ENCODE peak calls at places on chromosomes 13 and 19, in eight cellular contexts. Y is lower leg skin, J is fibroblast of pulmonary artery, L is mesendoderm, M is PC-3, O is AG10803, W is A549, P is heart right ventricle. Z is an unnamed sample.

GRCh38 chr19:15418112-15418587 is 638 bp downstream of the AKAP8L start:
- DNase-seq in Y (no peak), J (peak), W (peak), O (peak), L (peak), M (peak), P (peak), Z (peak)

GRCh38 chr19:53775524-53775923 is 48.6 kb downstream of the NLRP12 start:
- DNase-seq in W (no peak), M (no peak), J (no peak), O (no peak), L (no peak), P (no peak), Y (no peak), Z (no peak)

GRCh38 chr13:32284927-32285632 is 30.1 kb downstream of the ZAR1L start:
- DNase-seq in L (peak), M (peak), Y (no peak), O (peak), P (peak), W (no peak), J (peak), Z (peak)

GRCh38 chr13:97982286-97982685 is 28.8 kb downstream of the IPO5 start:
- DNase-seq in W (no peak), L (no peak), Y (no peak), P (no peak), M (no peak), O (peak), J (peak), Z (peak)

GRCh38 chr19:30115947-30116346 is 173.9 kb downstream of the URI1 start:
- DNase-seq in J (no peak), O (no peak), L (no peak), Y (no peak), P (no peak), W (no peak), M (no peak), Z (no peak)

GRCh38 chr19:45340232-45340898 is at the start of gene KLC3:
- DNase-seq in P (no peak), Y (no peak), M (peak), L (peak), W (peak), J (no peak), O (no peak), Z (no peak)

GRCh38 chr13:49098198-49098597 is 121.9 kb upstream of the MLNR start:
- DNase-seq in W (no peak), P (peak), Y (no peak), O (peak), M (peak), L (no peak), J (peak), Z (peak)

GRCh38 chr13:98443329-98443728 is 133.6 kb downstream of the STK24 start:
- DNase-seq in Y (no peak), M (peak), J (peak), O (peak), W (no peak), L (peak), P (no peak), Z (peak)

GRCh38 chr13:113064534-113065405 is 40.8 kb upstream of the F7 start:
- DNase-seq in P (no peak), J (peak), L (peak), Y (no peak), M (peak), O (peak), W (peak), Z (peak)

GRCh38 chr19:1166872-1167573 is 7.0 kb downstream of the SBNO2 start:
- DNase-seq in P (no peak), W (no peak), Y (no peak), L (no peak), O (no peak), M (peak), J (no peak), Z (no peak)

GRCh38 chr13:112771877-112772538 is 82.2 kb downstream of the ATP11A start:
- DNase-seq in Y (no peak), J (no peak), O (no peak), M (no peak), P (no peak), W (no peak), L (no peak), Z (no peak)

GRCh38 chr13:42355118-42355840 is 83.3 kb downstream of the AKAP11 start:
- DNase-seq in J (no peak), P (no peak), O (no peak), M (no peak), L (peak), Y (no peak), W (no peak), Z (no peak)

GRCh38 chr13:22748866-22749586 is 431.8 kb upstream of the SGCG start:
- DNase-seq in W (no peak), L (no peak), M (no peak), J (peak), O (no peak), P (no peak), Y (no peak), Z (peak)

GRCh38 chr13:40155176-40155575 is 499.7 kb downstream of the COG6 start:
- DNase-seq in Y (no peak), L (no peak), J (no peak), W (no peak), P (no peak), M (no peak), O (no peak), Z (no peak)

GRCh38 chr13:100644328-100644727 is 30.3 kb downstream of the TMTC4 start:
- DNase-seq in P (no peak), L (peak), M (no peak), Y (no peak), O (no peak), W (no peak), J (peak), Z (no peak)

GRCh38 chr13:51339952-51340732 is 651 bp downstream of the SERPINE3 start:
- DNase-seq in J (no peak), L (no peak), P (no peak), Y (no peak), M (peak), O (no peak), W (no peak), Z (no peak)
- H3K4me3 ChIP-seq in J (no peak), L (no peak), P (no peak), Y (no peak), M (no peak), O (no peak), W (no peak), Z (no peak)

DNA sequence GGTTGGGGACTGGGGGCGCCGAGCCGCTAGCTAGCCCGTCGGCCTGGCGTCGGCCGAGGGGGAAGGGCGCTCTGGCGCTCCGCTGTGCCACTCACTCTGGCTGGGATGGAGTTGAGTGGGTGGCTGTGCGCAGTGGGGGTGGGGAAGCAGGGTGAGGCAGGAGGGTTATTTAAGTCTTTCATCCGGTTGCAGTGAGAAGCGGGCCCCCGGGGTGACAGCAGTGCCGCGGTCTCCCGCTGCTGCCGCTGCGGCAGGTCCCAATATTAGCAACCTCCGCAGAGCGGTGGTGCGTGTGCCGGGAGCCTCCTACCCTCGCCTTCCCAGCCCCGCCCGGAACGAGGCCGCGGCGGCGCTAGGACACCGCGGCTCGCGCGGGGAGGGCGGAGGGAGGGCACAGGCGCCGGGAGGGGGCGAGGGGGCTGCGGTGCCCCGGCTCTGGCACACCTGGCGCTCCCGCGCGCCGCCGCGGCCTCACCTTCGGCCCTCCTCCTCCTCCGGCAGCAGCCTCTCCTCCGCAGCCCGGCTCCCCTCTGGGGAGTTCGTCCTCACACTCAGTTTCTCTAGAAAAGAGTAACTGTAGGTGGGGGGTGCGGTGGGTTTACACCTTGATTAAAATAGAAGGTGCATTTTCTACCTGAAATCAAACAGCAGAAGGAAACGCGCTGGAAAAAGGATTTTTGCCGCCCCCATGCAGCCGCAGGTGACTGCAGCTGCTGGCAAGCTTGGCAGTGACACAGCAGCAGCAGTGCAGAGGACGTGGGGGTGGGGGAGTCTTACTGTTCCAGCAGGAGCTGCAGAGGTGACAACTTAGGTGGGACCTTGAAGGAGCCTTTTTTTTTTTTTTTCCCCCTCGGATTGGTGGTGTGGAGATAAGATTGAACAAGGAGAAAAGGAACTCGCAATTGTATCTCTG is 4.5 kb downstream of the FGF9 start:
- DNase-seq in O (no peak), Y (no peak), L (peak), P (peak), W (no peak), J (no peak), M (no peak), Z (no peak)
- H3K4me3 ChIP-seq in O (peak), Y (no peak), L (no peak), P (peak), W (peak), J (no peak), M (no peak), Z (no peak)

GRCh38 chr19:48394331-48395169 is 1.1 kb downstream of the GRIN2D start:
- DNase-seq in M (no peak), L (no peak), P (no peak), J (no peak), Y (no peak), W (no peak), O (no peak), Z (no peak)
- H3K4me3 ChIP-seq in M (peak), L (no peak), P (no peak), J (no peak), Y (no peak), W (peak), O (peak), Z (no peak)

DNA sequence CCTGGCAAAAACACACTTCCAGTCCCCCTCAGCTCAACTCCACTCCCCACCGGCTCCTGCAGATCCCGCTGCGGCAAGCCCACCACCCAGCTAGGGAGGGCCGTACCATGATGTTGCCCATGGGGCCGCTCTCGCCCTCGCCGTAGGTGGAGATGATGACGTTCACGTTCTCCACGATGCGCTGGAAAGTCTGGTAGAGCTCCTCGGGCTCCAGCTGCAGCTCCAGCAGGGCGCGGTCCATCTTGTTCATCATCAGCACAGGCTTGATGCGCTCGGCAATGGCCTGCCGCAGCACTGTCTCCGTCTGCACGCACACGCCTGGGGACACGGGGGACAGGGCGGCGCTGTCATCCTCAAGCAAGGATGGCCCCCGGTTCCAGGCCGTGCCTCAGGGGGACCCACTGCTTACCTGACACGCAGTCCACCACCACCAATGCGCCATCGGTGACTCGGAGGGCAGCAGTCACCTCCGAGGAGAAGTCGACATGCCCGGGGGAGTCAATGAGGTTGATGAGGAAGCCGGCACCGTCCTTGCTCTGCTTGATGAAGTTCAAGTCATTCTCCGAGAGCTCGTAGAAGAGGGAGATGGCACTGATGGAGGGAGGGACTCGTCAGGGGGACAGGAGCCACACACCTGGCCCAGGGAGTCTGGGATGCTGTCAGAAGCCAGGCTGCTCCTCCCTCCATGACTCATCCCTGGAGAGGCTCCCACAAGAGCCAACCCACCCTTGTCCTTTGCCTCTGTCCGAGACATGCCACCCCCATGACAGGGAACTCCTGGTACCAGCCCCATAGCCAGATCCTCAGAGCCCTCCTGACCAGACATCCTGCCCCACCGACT is 2.3 kb downstream of the EEF2 start:
- DNase-seq in O (peak), W (no peak), P (peak), M (peak), J (peak), Y (peak), L (peak), Z (peak)
- H3K4me3 ChIP-seq in O (peak), W (peak), P (no peak), M (peak), J (peak), Y (no peak), L (no peak), Z (peak)

Z was measured in cardiac fibroblast.